ENCODE peak calls at places on chromosomes 5 and 9, in four cellular contexts. S, P, T and G are unnamed samples.

GRCh38 chr9:108521063-108521462 is 334.7 kb downstream of the ACTL7B start:
- DNase-seq in S (no peak), P (no peak), T (no peak), G (no peak)

GRCh38 chr5:59151162-59151889 is 568.5 kb downstream of the RAB3C start:
- DNase-seq in S (no peak), P (no peak), T (no peak), G (no peak)

GRCh38 chr9:2662496-2662895 is 40.9 kb downstream of the VLDLR start:
- DNase-seq in S (no peak), P (peak), T (no peak), G (no peak)

GRCh38 chr5:167294861-167295685 is 996.4 kb upstream of the WWC1 start:
- DNase-seq in S (no peak), P (no peak), T (peak), G (no peak)

GRCh38 chr5:33530183-33530962 is 89.6 kb downstream of the TARS1 start:
- DNase-seq in S (no peak), P (peak), T (no peak), G (no peak)

GRCh38 chr5:34618666-34619065 is 37.5 kb upstream of the RAI14 start:
- DNase-seq in S (peak), P (no peak), T (no peak), G (no peak)

GRCh38 chr9:72509053-72509452 is 12.4 kb upstream of the TMC1 start:
- DNase-seq in S (no peak), P (no peak), T (peak), G (no peak)

GRCh38 chr9:137970686-137971476 is 93.3 kb downstream of the CACNA1B start:
- DNase-seq in S (no peak), P (no peak), T (no peak), G (no peak)

GRCh38 chr5:137957948-137958347 is 68.7 kb downstream of the PKD2L2 start:
- DNase-seq in S (no peak), P (no peak), T (no peak), G (no peak)

GRCh38 chr9:28841795-28842194 is 1268.5 kb upstream of the C9orf72 start:
- DNase-seq in S (no peak), P (no peak), T (no peak), G (no peak)

GRCh38 chr9:70498866-70499265 is 84.4 kb upstream of the KLF9 start:
- DNase-seq in S (no peak), P (no peak), T (no peak), G (no peak)

GRCh38 chr9:100063185-100063584 is 35.6 kb downstream of the ERP44 start:
- DNase-seq in S (no peak), P (no peak), T (no peak), G (no peak)

GRCh38 chr9:14627513-14627912 is 65.7 kb downstream of the ZDHHC21 start:
- DNase-seq in S (no peak), P (no peak), T (no peak), G (no peak)

GRCh38 chr5:962801-963200 is 45.8 kb upstream of the NKD2 start:
- DNase-seq in S (no peak), P (no peak), T (no peak), G (no peak)

GRCh38 chr9:109906766-109907382 is 126.9 kb downstream of the PALM2AKAP2 start:
- DNase-seq in S (no peak), P (no peak), T (no peak), G (no peak)
- TF ChIP-seq CTCF in S (peak), P (no peak), T (no peak), G (no peak)

GRCh38 chr9:133671371-133671770 is 35.2 kb downstream of the DBH start:
- DNase-seq in S (no peak), P (no peak), T (no peak), G (no peak)

GRCh38 chr9:133672503-133673259 is 36.5 kb downstream of the DBH start:
- DNase-seq in S (no peak), P (no peak), T (no peak), G (no peak)

GRCh38 chr9:133670466-133670865 is 34.3 kb downstream of the DBH start:
- DNase-seq in S (no peak), P (no peak), T (no peak), G (no peak)

GRCh38 chr9:133674091-133674490 is 37.9 kb downstream of the DBH start:
- DNase-seq in S (no peak), P (no peak), T (no peak), G (no peak)

GRCh38 chr9:133673260-133673658 is 37.1 kb downstream of the DBH start:
- DNase-seq in S (no peak), P (no peak), T (no peak), G (no peak)
- TF ChIP-seq CTCF in S (no peak), P (no peak), T (no peak), G (no peak)

DNA sequence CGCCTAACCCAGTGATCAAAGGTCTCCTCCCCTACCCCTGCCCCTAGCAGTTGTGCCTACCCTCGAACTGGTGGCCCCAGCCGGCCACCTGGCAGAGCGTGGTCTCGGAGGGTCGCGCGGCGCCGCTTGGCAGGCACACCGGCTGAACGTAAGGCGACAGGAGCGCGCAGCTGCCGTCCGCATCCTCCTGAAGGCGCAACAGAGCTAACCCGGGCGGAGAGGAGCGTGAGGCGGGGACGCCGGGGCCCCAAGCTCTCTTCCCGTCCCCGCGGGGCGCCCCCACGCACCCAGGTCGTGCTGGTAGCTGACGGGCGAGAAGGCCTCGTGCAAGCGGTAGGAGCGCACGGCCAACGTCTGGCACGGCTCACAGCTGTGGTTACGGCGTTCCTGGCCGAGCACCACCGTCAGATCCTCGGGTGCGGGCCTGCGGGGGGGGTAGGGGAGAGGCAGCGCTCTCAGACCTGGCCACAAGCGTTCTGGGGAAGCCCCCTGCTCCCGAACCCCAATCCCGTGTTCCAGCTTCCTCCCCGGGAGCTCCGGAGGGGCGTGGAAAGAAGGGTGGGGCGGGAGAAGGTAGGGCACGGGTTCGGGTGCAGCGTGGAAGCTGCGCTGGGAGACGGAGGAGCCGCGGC is 2.8 kb upstream of the PFN3 start:
- DNase-seq in S (peak), P (peak), T (no peak), G (peak)
- TF ChIP-seq CTCF in S (no peak), P (no peak), T (no peak), G (no peak)

DNA sequence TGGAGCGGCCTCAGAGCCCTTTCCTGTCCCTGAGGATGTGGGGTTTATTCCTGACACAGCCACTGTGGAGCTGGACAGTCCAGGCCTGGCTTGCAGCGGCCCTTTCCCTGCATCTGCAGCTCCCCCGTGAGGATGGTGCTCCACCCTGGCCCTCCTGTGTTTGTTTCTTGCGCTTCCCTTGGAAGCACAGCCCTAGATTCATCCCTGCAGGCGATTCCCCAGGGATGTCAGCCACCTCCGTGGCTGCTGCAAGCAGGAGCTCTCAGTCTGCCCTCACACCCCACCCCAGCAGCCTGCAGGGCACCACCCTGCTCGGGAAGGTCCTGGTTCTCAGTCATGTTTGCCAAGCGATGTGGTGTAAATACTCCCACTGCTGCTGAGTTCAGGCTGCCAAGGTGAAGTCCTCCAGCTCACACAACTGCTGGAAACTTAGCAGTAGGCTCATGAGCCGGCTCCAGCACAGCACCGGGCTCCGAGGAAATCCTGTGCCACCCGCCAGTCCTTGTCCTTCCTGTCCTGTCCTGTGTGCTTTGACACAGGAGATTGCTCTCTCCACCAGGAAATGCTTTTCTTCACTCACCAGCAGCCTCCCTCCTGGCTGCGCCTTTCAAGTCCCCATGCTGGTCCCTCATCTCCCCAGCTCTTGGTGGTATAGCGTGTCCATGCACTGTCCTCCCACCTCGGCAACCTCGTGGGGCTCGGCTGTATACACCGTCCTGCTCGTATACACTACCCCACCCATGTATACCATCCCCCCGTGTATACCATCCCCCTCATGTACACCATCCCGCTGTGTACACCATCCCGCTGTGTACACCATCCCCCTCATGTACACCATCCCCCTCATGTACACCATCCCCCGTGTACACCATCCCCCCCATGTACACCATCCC is 16.2 kb downstream of the ROPN1L start:
- DNase-seq in S (no peak), P (no peak), T (no peak), G (peak)
- TF ChIP-seq CTCF in S (no peak), P (no peak), T (no peak), G (no peak)